ENCODE peak calls at places on chromosomes 4 and X, in eight cellular contexts. One of them, this sample, is unnamed.

GRCh38 chr4:74391890-74392478 is 27.0 kb downstream of the EREG start:
- DNase-seq in CD4-positive, CD25-positive, alpha-beta regulatory T cell: no peak
- DNase-seq in HepG2: no peak
- DNase-seq in SK-N-SH: no peak
- DNase-seq in naive thymus-derived CD4-positive, alpha-beta T cell: no peak
- DNase-seq in lung: no peak
- DNase-seq in tibial nerve: no peak
- DNase-seq in CD8-positive, alpha-beta memory T cell: no peak
- DNase-seq in this sample: no peak

GRCh38 chr4:77819836-77820679 is 890 bp upstream of the CNOT6L start:
- DNase-seq in tibial nerve: peak; percentile 91
- DNase-seq in lung: peak; percentile 91
- DNase-seq in naive thymus-derived CD4-positive, alpha-beta T cell: peak; percentile 95
- DNase-seq in CD4-positive, CD25-positive, alpha-beta regulatory T cell: peak; percentile 96
- DNase-seq in SK-N-SH: peak; percentile 94
- DNase-seq in CD8-positive, alpha-beta memory T cell: peak; percentile 90
- DNase-seq in HepG2: peak; percentile 52
- DNase-seq in this sample: peak; percentile 84

GRCh38 chrX:110226931-110227330 is 91.0 kb downstream of the AMMECR1 start:
- DNase-seq in HepG2: no peak
- DNase-seq in CD8-positive, alpha-beta memory T cell: no peak
- DNase-seq in naive thymus-derived CD4-positive, alpha-beta T cell: no peak
- DNase-seq in lung: no peak
- DNase-seq in SK-N-SH: no peak
- DNase-seq in CD4-positive, CD25-positive, alpha-beta regulatory T cell: no peak
- DNase-seq in tibial nerve: no peak
- DNase-seq in this sample: no peak

GRCh38 chr4:121278811-121279368 is 101.9 kb downstream of the QRFPR start:
- DNase-seq in CD8-positive, alpha-beta memory T cell: no peak
- DNase-seq in HepG2: no peak
- DNase-seq in tibial nerve: no peak
- DNase-seq in CD4-positive, CD25-positive, alpha-beta regulatory T cell: no peak
- DNase-seq in lung: no peak
- DNase-seq in naive thymus-derived CD4-positive, alpha-beta T cell: no peak
- DNase-seq in SK-N-SH: no peak
- DNase-seq in this sample: no peak

GRCh38 chrX:151830911-151831310 is 81.8 kb upstream of the MAGEA4 start:
- DNase-seq in CD4-positive, CD25-positive, alpha-beta regulatory T cell: no peak
- DNase-seq in CD8-positive, alpha-beta memory T cell: no peak
- DNase-seq in naive thymus-derived CD4-positive, alpha-beta T cell: no peak
- DNase-seq in tibial nerve: no peak
- DNase-seq in lung: no peak
- DNase-seq in SK-N-SH: no peak
- DNase-seq in HepG2: no peak
- DNase-seq in this sample: no peak

GRCh38 chr4:171644430-171645057 is 168.7 kb upstream of the GALNTL6 start:
- DNase-seq in tibial nerve: no peak
- DNase-seq in HepG2: no peak
- DNase-seq in SK-N-SH: no peak
- DNase-seq in naive thymus-derived CD4-positive, alpha-beta T cell: no peak
- DNase-seq in CD4-positive, CD25-positive, alpha-beta regulatory T cell: no peak
- DNase-seq in CD8-positive, alpha-beta memory T cell: no peak
- DNase-seq in lung: no peak
- DNase-seq in this sample: no peak

GRCh38 chr4:6900181-6900812 is 9.3 kb upstream of the TBC1D14 start:
- DNase-seq in CD4-positive, CD25-positive, alpha-beta regulatory T cell: no peak
- DNase-seq in SK-N-SH: no peak
- DNase-seq in naive thymus-derived CD4-positive, alpha-beta T cell: no peak
- DNase-seq in tibial nerve: no peak
- DNase-seq in lung: no peak
- DNase-seq in CD8-positive, alpha-beta memory T cell: no peak
- DNase-seq in HepG2: no peak
- DNase-seq in this sample: no peak

GRCh38 chr4:153488719-153489384 is 22.7 kb downstream of the TMEM131L start:
- DNase-seq in tibial nerve: no peak
- DNase-seq in SK-N-SH: no peak
- DNase-seq in lung: peak; percentile 35
- DNase-seq in naive thymus-derived CD4-positive, alpha-beta T cell: no peak
- DNase-seq in CD8-positive, alpha-beta memory T cell: no peak
- DNase-seq in HepG2: no peak
- DNase-seq in CD4-positive, CD25-positive, alpha-beta regulatory T cell: peak; percentile 61
- DNase-seq in this sample: peak; percentile 32

GRCh38 chr4:143036443-143036842 is 148.3 kb upstream of the USP38 start:
- DNase-seq in CD8-positive, alpha-beta memory T cell: no peak
- DNase-seq in HepG2: no peak
- DNase-seq in CD4-positive, CD25-positive, alpha-beta regulatory T cell: no peak
- DNase-seq in naive thymus-derived CD4-positive, alpha-beta T cell: no peak
- DNase-seq in tibial nerve: no peak
- DNase-seq in SK-N-SH: no peak
- DNase-seq in lung: no peak
- DNase-seq in this sample: no peak

GRCh38 chr4:73070072-73070385 is 513 bp upstream of the COX18 start:
- DNase-seq in CD8-positive, alpha-beta memory T cell: no peak
- DNase-seq in CD4-positive, CD25-positive, alpha-beta regulatory T cell: no peak
- DNase-seq in naive thymus-derived CD4-positive, alpha-beta T cell: no peak
- DNase-seq in SK-N-SH: no peak
- DNase-seq in tibial nerve: no peak
- DNase-seq in lung: no peak
- DNase-seq in HepG2: no peak
- DNase-seq in this sample: peak; percentile 1

GRCh38 chr4:21901831-21902230 is 46.7 kb downstream of the KCNIP4 start:
- DNase-seq in SK-N-SH: no peak
- DNase-seq in CD4-positive, CD25-positive, alpha-beta regulatory T cell: no peak
- DNase-seq in HepG2: no peak
- DNase-seq in lung: no peak
- DNase-seq in naive thymus-derived CD4-positive, alpha-beta T cell: no peak
- DNase-seq in tibial nerve: no peak
- DNase-seq in CD8-positive, alpha-beta memory T cell: no peak
- DNase-seq in this sample: no peak

GRCh38 chr4:183164963-183165362 is 65.9 kb downstream of the WWC2 start:
- DNase-seq in SK-N-SH: no peak
- DNase-seq in HepG2: no peak
- DNase-seq in CD8-positive, alpha-beta memory T cell: no peak
- DNase-seq in CD4-positive, CD25-positive, alpha-beta regulatory T cell: no peak
- DNase-seq in tibial nerve: no peak
- DNase-seq in naive thymus-derived CD4-positive, alpha-beta T cell: no peak
- DNase-seq in lung: peak; percentile 74
- DNase-seq in this sample: peak; percentile 43

GRCh38 chr4:85514117-85514516 is 39.2 kb downstream of the ARHGAP24 start:
- DNase-seq in CD4-positive, CD25-positive, alpha-beta regulatory T cell: no peak
- DNase-seq in tibial nerve: no peak
- DNase-seq in naive thymus-derived CD4-positive, alpha-beta T cell: no peak
- DNase-seq in HepG2: no peak
- DNase-seq in CD8-positive, alpha-beta memory T cell: no peak
- DNase-seq in lung: no peak
- DNase-seq in SK-N-SH: no peak
- DNase-seq in this sample: no peak

GRCh38 chr4:15719506-15719905 is 16.6 kb downstream of the BST1 start:
- DNase-seq in SK-N-SH: no peak
- DNase-seq in CD8-positive, alpha-beta memory T cell: no peak
- DNase-seq in tibial nerve: no peak
- DNase-seq in CD4-positive, CD25-positive, alpha-beta regulatory T cell: no peak
- DNase-seq in HepG2: no peak
- DNase-seq in lung: peak; percentile 54
- DNase-seq in naive thymus-derived CD4-positive, alpha-beta T cell: no peak
- DNase-seq in this sample: peak; percentile 55

GRCh38 chr4:161448550-161449180 is 715.1 kb downstream of the FSTL5 start:
- DNase-seq in lung: no peak
- DNase-seq in CD4-positive, CD25-positive, alpha-beta regulatory T cell: no peak
- DNase-seq in SK-N-SH: no peak
- DNase-seq in naive thymus-derived CD4-positive, alpha-beta T cell: no peak
- DNase-seq in HepG2: no peak
- DNase-seq in CD8-positive, alpha-beta memory T cell: no peak
- DNase-seq in tibial nerve: no peak
- DNase-seq in this sample: no peak

GRCh38 chr4:64230709-64231310 is 178.4 kb downstream of the TECRL start:
- DNase-seq in CD8-positive, alpha-beta memory T cell: no peak
- DNase-seq in CD4-positive, CD25-positive, alpha-beta regulatory T cell: peak; percentile 1
- DNase-seq in lung: no peak
- DNase-seq in naive thymus-derived CD4-positive, alpha-beta T cell: no peak
- DNase-seq in HepG2: no peak
- DNase-seq in SK-N-SH: peak; percentile 3
- DNase-seq in tibial nerve: no peak
- DNase-seq in this sample: no peak

GRCh38 chrX:41045960-41046567 is 39.2 kb upstream of the USP9X start:
- DNase-seq in lung: no peak
- DNase-seq in SK-N-SH: no peak
- DNase-seq in CD4-positive, CD25-positive, alpha-beta regulatory T cell: no peak
- DNase-seq in CD8-positive, alpha-beta memory T cell: no peak
- DNase-seq in HepG2: no peak
- DNase-seq in naive thymus-derived CD4-positive, alpha-beta T cell: no peak
- DNase-seq in tibial nerve: peak; percentile 53
- DNase-seq in this sample: peak; percentile 32

GRCh38 chr4:86720508-86721068 is 126.5 kb downstream of the PTPN13 start:
- DNase-seq in SK-N-SH: no peak
- DNase-seq in lung: no peak
- DNase-seq in tibial nerve: no peak
- DNase-seq in CD8-positive, alpha-beta memory T cell: no peak
- DNase-seq in HepG2: no peak
- DNase-seq in CD4-positive, CD25-positive, alpha-beta regulatory T cell: no peak
- DNase-seq in naive thymus-derived CD4-positive, alpha-beta T cell: no peak
- DNase-seq in this sample: peak; percentile 2

GRCh38 chrX:53356186-53356585 is 66.3 kb downstream of the SMC1A start:
- DNase-seq in tibial nerve: no peak
- DNase-seq in CD8-positive, alpha-beta memory T cell: no peak
- DNase-seq in CD4-positive, CD25-positive, alpha-beta regulatory T cell: no peak
- DNase-seq in HepG2: no peak
- DNase-seq in lung: no peak
- DNase-seq in naive thymus-derived CD4-positive, alpha-beta T cell: no peak
- DNase-seq in SK-N-SH: peak; percentile 40
- DNase-seq in this sample: peak; percentile 55

GRCh38 chrX:140764401-140764919 is 54.9 kb downstream of the LINC00632 start:
- DNase-seq in CD4-positive, CD25-positive, alpha-beta regulatory T cell: no peak
- DNase-seq in lung: no peak
- DNase-seq in naive thymus-derived CD4-positive, alpha-beta T cell: no peak
- DNase-seq in HepG2: no peak
- DNase-seq in SK-N-SH: peak; percentile 22
- DNase-seq in tibial nerve: no peak
- DNase-seq in CD8-positive, alpha-beta memory T cell: no peak
- DNase-seq in this sample: peak; percentile 23

GRCh38 chrX:104112326-104112951 is at the start of gene ZCCHC18:
- DNase-seq in SK-N-SH: peak; percentile 88
- DNase-seq in naive thymus-derived CD4-positive, alpha-beta T cell: no peak
- DNase-seq in lung: no peak
- DNase-seq in tibial nerve: no peak
- DNase-seq in CD4-positive, CD25-positive, alpha-beta regulatory T cell: peak; percentile 49
- DNase-seq in CD8-positive, alpha-beta memory T cell: peak; percentile 30
- DNase-seq in HepG2: peak; percentile 3
- DNase-seq in this sample: peak; percentile 32

GRCh38 chr4:43607827-43608461 is 715.4 kb downstream of the GRXCR1 start:
- DNase-seq in tibial nerve: no peak
- DNase-seq in naive thymus-derived CD4-positive, alpha-beta T cell: no peak
- DNase-seq in CD8-positive, alpha-beta memory T cell: no peak
- DNase-seq in CD4-positive, CD25-positive, alpha-beta regulatory T cell: no peak
- DNase-seq in HepG2: no peak
- DNase-seq in SK-N-SH: no peak
- DNase-seq in lung: no peak
- DNase-seq in this sample: no peak

GRCh38 chrX:104105863-104106262 is 6.5 kb upstream of the ZCCHC18 start:
- DNase-seq in CD4-positive, CD25-positive, alpha-beta regulatory T cell: no peak
- DNase-seq in CD8-positive, alpha-beta memory T cell: no peak
- DNase-seq in SK-N-SH: no peak
- DNase-seq in naive thymus-derived CD4-positive, alpha-beta T cell: no peak
- DNase-seq in tibial nerve: no peak
- DNase-seq in lung: no peak
- DNase-seq in HepG2: no peak
- DNase-seq in this sample: no peak

GRCh38 chr4:253936-254756 is 51.1 kb downstream of the ZNF732 start:
- DNase-seq in SK-N-SH: no peak
- DNase-seq in tibial nerve: no peak
- DNase-seq in CD4-positive, CD25-positive, alpha-beta regulatory T cell: no peak
- DNase-seq in naive thymus-derived CD4-positive, alpha-beta T cell: no peak
- DNase-seq in lung: no peak
- DNase-seq in HepG2: no peak
- DNase-seq in CD8-positive, alpha-beta memory T cell: no peak
- DNase-seq in this sample: no peak

GRCh38 chr4:256492-256891 is 48.8 kb downstream of the ZNF732 start:
- DNase-seq in HepG2: no peak
- DNase-seq in CD4-positive, CD25-positive, alpha-beta regulatory T cell: no peak
- DNase-seq in tibial nerve: no peak
- DNase-seq in naive thymus-derived CD4-positive, alpha-beta T cell: no peak
- DNase-seq in lung: no peak
- DNase-seq in CD8-positive, alpha-beta memory T cell: no peak
- DNase-seq in SK-N-SH: no peak
- DNase-seq in this sample: no peak

GRCh38 chr4:252065-252601 is 53.1 kb downstream of the ZNF732 start:
- DNase-seq in lung: no peak
- DNase-seq in CD8-positive, alpha-beta memory T cell: no peak
- DNase-seq in CD4-positive, CD25-positive, alpha-beta regulatory T cell: no peak
- DNase-seq in SK-N-SH: no peak
- DNase-seq in HepG2: no peak
- DNase-seq in tibial nerve: no peak
- DNase-seq in naive thymus-derived CD4-positive, alpha-beta T cell: no peak
- DNase-seq in this sample: no peak
- H3K9me3 ChIP-seq in lung: peaks cover 14% of the 10 kb centered on the region
- H3K9me3 ChIP-seq in CD8-positive, alpha-beta memory T cell: peaks cover 19% of the 10 kb centered on the region
- H3K9me3 ChIP-seq in CD4-positive, CD25-positive, alpha-beta regulatory T cell: peaks cover 58% of the 10 kb centered on the region
- H3K9me3 ChIP-seq in SK-N-SH: peaks cover 45% of the 10 kb centered on the region
- H3K9me3 ChIP-seq in HepG2: peaks cover 90% of the 10 kb centered on the region
- H3K9me3 ChIP-seq in tibial nerve: no peaks in the 10 kb centered on the region
- H3K9me3 ChIP-seq in naive thymus-derived CD4-positive, alpha-beta T cell: no peaks in the 10 kb centered on the region
- H3K9me3 ChIP-seq in this sample: peaks cover 55% of the 10 kb centered on the region

GRCh38 chr4:151830168-151830567 is 69.4 kb upstream of the GATB start:
- DNase-seq in HepG2: no peak
- DNase-seq in tibial nerve: no peak
- DNase-seq in lung: no peak
- DNase-seq in CD8-positive, alpha-beta memory T cell: no peak
- DNase-seq in naive thymus-derived CD4-positive, alpha-beta T cell: no peak
- DNase-seq in CD4-positive, CD25-positive, alpha-beta regulatory T cell: no peak
- DNase-seq in SK-N-SH: no peak
- DNase-seq in this sample: no peak
- H3K27ac ChIP-seq in HepG2: no peak overlapping the region
- H3K27ac ChIP-seq in tibial nerve: no peak overlapping the region
- H3K27ac ChIP-seq in lung: no peak overlapping the region
- H3K27ac ChIP-seq in CD8-positive, alpha-beta memory T cell: no peak overlapping the region
- H3K27ac ChIP-seq in naive thymus-derived CD4-positive, alpha-beta T cell: no peak overlapping the region
- H3K27ac ChIP-seq in CD4-positive, CD25-positive, alpha-beta regulatory T cell: no peak overlapping the region
- H3K27ac ChIP-seq in SK-N-SH: no peak overlapping the region
- H3K27ac ChIP-seq in this sample: no peak overlapping the region

DNA sequence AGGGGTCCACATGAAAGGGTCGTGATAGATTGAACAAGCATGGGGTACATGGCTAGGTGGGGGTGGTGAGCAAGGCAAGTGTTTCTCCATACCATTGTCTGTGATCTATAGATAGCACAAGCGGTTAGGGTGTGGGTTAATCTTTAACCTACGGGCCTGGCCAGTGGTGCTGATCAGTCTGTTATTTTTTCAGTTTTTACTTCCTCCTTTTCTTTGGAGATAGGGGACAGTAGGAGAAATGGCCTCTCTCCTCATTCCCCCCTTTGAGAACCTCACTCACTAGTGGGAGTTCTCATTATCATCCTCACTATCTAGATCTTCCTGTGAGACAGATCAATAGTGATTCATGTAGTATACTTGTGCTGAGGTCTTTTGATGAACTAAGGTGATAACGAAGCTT is 16.2 kb upstream of the GPKOW start:
- DNase-seq in lung: no peak
- DNase-seq in HepG2: peak; percentile 24
- DNase-seq in CD8-positive, alpha-beta memory T cell: no peak
- DNase-seq in CD4-positive, CD25-positive, alpha-beta regulatory T cell: no peak
- DNase-seq in naive thymus-derived CD4-positive, alpha-beta T cell: no peak
- DNase-seq in tibial nerve: no peak
- DNase-seq in SK-N-SH: no peak
- DNase-seq in this sample: no peak
- H3K9me3 ChIP-seq in lung: peaks cover 31% of the 10 kb centered on the region
- H3K9me3 ChIP-seq in HepG2: peaks cover 22% of the 10 kb centered on the region
- H3K9me3 ChIP-seq in CD8-positive, alpha-beta memory T cell: peaks cover 3% of the 10 kb centered on the region
- H3K9me3 ChIP-seq in CD4-positive, CD25-positive, alpha-beta regulatory T cell: peaks cover 20% of the 10 kb centered on the region
- H3K9me3 ChIP-seq in naive thymus-derived CD4-positive, alpha-beta T cell: no peaks in the 10 kb centered on the region
- H3K9me3 ChIP-seq in tibial nerve: no peaks in the 10 kb centered on the region
- H3K9me3 ChIP-seq in SK-N-SH: peaks cover 5% of the 10 kb centered on the region
- H3K9me3 ChIP-seq in this sample: peaks cover 17% of the 10 kb centered on the region

GRCh38 chr4:98352403-98352802 is 91.2 kb downstream of the RAP1GDS1 start:
- DNase-seq in tibial nerve: no peak
- DNase-seq in HepG2: no peak
- DNase-seq in naive thymus-derived CD4-positive, alpha-beta T cell: no peak
- DNase-seq in CD4-positive, CD25-positive, alpha-beta regulatory T cell: no peak
- DNase-seq in CD8-positive, alpha-beta memory T cell: no peak
- DNase-seq in lung: no peak
- DNase-seq in SK-N-SH: no peak
- DNase-seq in this sample: no peak
- H3K27ac ChIP-seq in tibial nerve: no peak overlapping the region
- H3K27ac ChIP-seq in HepG2: no peak overlapping the region
- H3K27ac ChIP-seq in naive thymus-derived CD4-positive, alpha-beta T cell: no peak overlapping the region
- H3K27ac ChIP-seq in CD4-positive, CD25-positive, alpha-beta regulatory T cell: no peak overlapping the region
- H3K27ac ChIP-seq in CD8-positive, alpha-beta memory T cell: no peak overlapping the region
- H3K27ac ChIP-seq in lung: no peak overlapping the region
- H3K27ac ChIP-seq in SK-N-SH: no peak overlapping the region
- H3K27ac ChIP-seq in this sample: no peak overlapping the region

This sample was measured in A673.